ENCODE peak calls at places on chromosomes 12 and 14, in five cellular contexts. N is GF-D8; B is AG20443; Q is effector CD4-positive, alpha-beta T cell; E is lung microvascular endothelial cell. F is an unnamed sample.

GRCh38 chr12:24780969-24781368 is 167.9 kb downstream of the BCAT1 start:
- DNase-seq in N (no peak), E (no peak), Q (no peak), B (no peak), F (no peak)

GRCh38 chr12:272942-273906 is 10.6 kb upstream of the SLC6A13 start:
- DNase-seq in Q (no peak), B (no peak), N (no peak), E (no peak), F (no peak)

GRCh38 chr12:109097140-109097434 is 310 bp upstream of the UNG start:
- DNase-seq in Q (no peak), B (no peak), E (no peak), N (no peak), F (no peak)

GRCh38 chr14:58401587-58401986 is 5.9 kb downstream of the TOMM20L start:
- DNase-seq in N (no peak), B (no peak), E (peak; percentile 3), Q (no peak), F (no peak)

GRCh38 chr12:67813509-67813908 is 165.0 kb downstream of the DYRK2 start:
- DNase-seq in N (no peak), E (no peak), Q (no peak), B (no peak), F (no peak)

GRCh38 chr12:66693901-66694513 is 15.1 kb upstream of the GRIP1 start:
- DNase-seq in B (peak; percentile 65), N (no peak), Q (peak; percentile 9), E (peak; percentile 80), F (peak; percentile 17)

GRCh38 chr12:122563361-122563760 is 36.3 kb downstream of the KNTC1 start:
- DNase-seq in E (no peak), N (no peak), B (no peak), Q (no peak), F (no peak)

GRCh38 chr12:10190558-10191388 is 11.9 kb downstream of the TMEM52B start:
- DNase-seq in E (peak; percentile 73), N (no peak), Q (peak; percentile 21), B (peak; percentile 80), F (peak; percentile 11)

GRCh38 chr12:754238-754816 is 1.9 kb downstream of the WNK1 start:
- DNase-seq in E (peak; percentile 49), N (no peak), B (no peak), Q (no peak), F (no peak)

GRCh38 chr12:114726092-114726710 is 42.2 kb upstream of the TBX3 start:
- DNase-seq in Q (no peak), B (no peak), E (no peak), N (no peak), F (no peak)

GRCh38 chr14:50795127-50795526 is 35.8 kb downstream of the NIN start:
- DNase-seq in Q (no peak), B (no peak), N (no peak), E (no peak), F (no peak)

GRCh38 chr12:67268335-67268895 is 743 bp upstream of the CAND1 start:
- DNase-seq in B (peak; percentile 94), Q (peak; percentile 87), E (peak; percentile 99), N (peak; percentile 94), F (no peak)

GRCh38 chr12:2126676-2127406 is 74.1 kb downstream of the CACNA1C start:
- DNase-seq in N (no peak), Q (no peak), E (no peak), B (no peak), F (no peak)

GRCh38 chr14:94517641-94518257 is 8.5 kb upstream of the SERPINA12 start:
- DNase-seq in B (no peak), N (no peak), Q (no peak), E (no peak), F (no peak)

GRCh38 chr14:90518075-90518940 is 121.5 kb downstream of the CALM1 start:
- DNase-seq in N (no peak), E (no peak), B (no peak), Q (no peak), F (no peak)

GRCh38 chr12:110329710-110330109 is 48.7 kb downstream of the ATP2A2 start:
- DNase-seq in Q (no peak), N (no peak), E (no peak), B (no peak), F (no peak)

GRCh38 chr14:71554323-71554722 is 377.9 kb upstream of the RGS6 start:
- DNase-seq in B (no peak), E (no peak), Q (no peak), N (no peak), F (no peak)

GRCh38 chr14:91115986-91116385 is 2.1 kb downstream of the DGLUCY start:
- DNase-seq in E (no peak), N (no peak), B (no peak), Q (no peak), F (no peak)

GRCh38 chr12:89678225-89678624 is 30.4 kb downstream of the ATP2B1 start:
- DNase-seq in Q (no peak), B (no peak), E (no peak), N (no peak), F (no peak)

GRCh38 chr14:104266643-104267575 is 128.5 kb downstream of the KIF26A start:
- DNase-seq in B (no peak), N (no peak), Q (no peak), E (no peak), F (no peak)

GRCh38 chr12:54439521-54440255 is 20.6 kb upstream of the ITGA5 start:
- DNase-seq in N (peak; percentile 23), E (peak; percentile 85), B (peak; percentile 83), Q (no peak), F (no peak)

GRCh38 chr14:82482345-82482744 is 948.7 kb upstream of the SEL1L start:
- DNase-seq in N (no peak), B (no peak), Q (no peak), E (no peak), F (no peak)

GRCh38 chr14:38103542-38104225 is 104.0 kb upstream of the SSTR1 start:
- DNase-seq in Q (no peak), E (no peak), N (no peak), B (no peak), F (peak; percentile 12)

GRCh38 chr14:89251066-89251465 is 166.0 kb downstream of the FOXN3 start:
- DNase-seq in N (no peak), B (no peak), Q (no peak), E (no peak), F (no peak)

GRCh38 chr12:50283924-50284236 is 560 bp upstream of the LIMA1 start:
- DNase-seq in N (peak; percentile 4), Q (no peak), B (peak; percentile 43), E (no peak), F (no peak)